ENCODE peak calls at places on chromosomes 5 and 9, in six cellular contexts. One of them, this sample, is unnamed.

GRCh38 chr9:4548796-4549725 is 58.8 kb downstream of the SLC1A1 start:
- DNase-seq in ovary: no peak
- DNase-seq in heart right ventricle: peak; percentile 12
- DNase-seq in colonic mucosa: no peak
- DNase-seq in gastrocnemius medialis: no peak
- DNase-seq in heart left ventricle: no peak
- DNase-seq in this sample: no peak

GRCh38 chr5:128009399-128009798 is 74.2 kb upstream of the SLC12A2 start:
- DNase-seq in ovary: no peak
- DNase-seq in heart right ventricle: no peak
- DNase-seq in colonic mucosa: no peak
- DNase-seq in gastrocnemius medialis: no peak
- DNase-seq in heart left ventricle: no peak
- DNase-seq in this sample: no peak

GRCh38 chr9:77647659-77648457 is at the start of gene GNA14:
- DNase-seq in ovary: peak; percentile 67
- DNase-seq in heart right ventricle: peak; percentile 16
- DNase-seq in colonic mucosa: peak; percentile 66
- DNase-seq in gastrocnemius medialis: no peak
- DNase-seq in heart left ventricle: no peak
- DNase-seq in this sample: peak; percentile 28

GRCh38 chr9:135215571-135216161 is 128.2 kb downstream of the OLFM1 start:
- DNase-seq in ovary: peak; percentile 66
- DNase-seq in heart right ventricle: peak; percentile 38
- DNase-seq in colonic mucosa: no peak
- DNase-seq in gastrocnemius medialis: no peak
- DNase-seq in heart left ventricle: peak; percentile 49
- DNase-seq in this sample: no peak

GRCh38 chr5:138790684-138791083 is 37.5 kb downstream of the CTNNA1 start:
- DNase-seq in ovary: no peak
- DNase-seq in heart right ventricle: no peak
- DNase-seq in colonic mucosa: no peak
- DNase-seq in gastrocnemius medialis: no peak
- DNase-seq in heart left ventricle: no peak
- DNase-seq in this sample: no peak

GRCh38 chr9:81979196-81979595 is 9.4 kb upstream of the SPATA31D1 start:
- DNase-seq in ovary: no peak
- DNase-seq in heart right ventricle: no peak
- DNase-seq in colonic mucosa: no peak
- DNase-seq in gastrocnemius medialis: no peak
- DNase-seq in heart left ventricle: no peak
- DNase-seq in this sample: no peak

GRCh38 chr5:107331312-107331711 is 339.4 kb downstream of the EFNA5 start:
- DNase-seq in ovary: no peak
- DNase-seq in heart right ventricle: no peak
- DNase-seq in colonic mucosa: no peak
- DNase-seq in gastrocnemius medialis: no peak
- DNase-seq in heart left ventricle: no peak
- DNase-seq in this sample: no peak

GRCh38 chr5:138502521-138502920 is 37.2 kb downstream of the EGR1 start:
- DNase-seq in ovary: no peak
- DNase-seq in heart right ventricle: no peak
- DNase-seq in colonic mucosa: no peak
- DNase-seq in gastrocnemius medialis: no peak
- DNase-seq in heart left ventricle: no peak
- DNase-seq in this sample: no peak

GRCh38 chr5:42274913-42275312 is 148.3 kb upstream of the GHR start:
- DNase-seq in ovary: no peak
- DNase-seq in heart right ventricle: no peak
- DNase-seq in colonic mucosa: no peak
- DNase-seq in gastrocnemius medialis: no peak
- DNase-seq in heart left ventricle: no peak
- DNase-seq in this sample: no peak

GRCh38 chr5:87121315-87122170 is 146.1 kb upstream of the RASA1 start:
- DNase-seq in ovary: no peak
- DNase-seq in heart right ventricle: no peak
- DNase-seq in colonic mucosa: no peak
- DNase-seq in gastrocnemius medialis: peak; percentile 7
- DNase-seq in heart left ventricle: no peak
- DNase-seq in this sample: peak; percentile 13

GRCh38 chr5:78095119-78095518 is 199.4 kb downstream of the AP3B1 start:
- DNase-seq in ovary: no peak
- DNase-seq in heart right ventricle: no peak
- DNase-seq in colonic mucosa: no peak
- DNase-seq in gastrocnemius medialis: no peak
- DNase-seq in heart left ventricle: no peak
- DNase-seq in this sample: no peak

GRCh38 chr9:81150016-81150625 is 539.2 kb downstream of the TLE1 start:
- DNase-seq in ovary: no peak
- DNase-seq in heart right ventricle: no peak
- DNase-seq in colonic mucosa: no peak
- DNase-seq in gastrocnemius medialis: no peak
- DNase-seq in heart left ventricle: no peak
- DNase-seq in this sample: no peak

GRCh38 chr9:124776613-124776951 is 351 bp upstream of the OLFML2A start:
- DNase-seq in ovary: no peak
- DNase-seq in heart right ventricle: no peak
- DNase-seq in colonic mucosa: no peak
- DNase-seq in gastrocnemius medialis: no peak
- DNase-seq in heart left ventricle: no peak
- DNase-seq in this sample: no peak

GRCh38 chr9:18149457-18150011 is 324.4 kb upstream of the ADAMTSL1 start:
- DNase-seq in ovary: no peak
- DNase-seq in heart right ventricle: no peak
- DNase-seq in colonic mucosa: no peak
- DNase-seq in gastrocnemius medialis: no peak
- DNase-seq in heart left ventricle: no peak
- DNase-seq in this sample: no peak

GRCh38 chr9:115442054-115442453 is 324.1 kb upstream of the TNC start:
- DNase-seq in ovary: no peak
- DNase-seq in heart right ventricle: no peak
- DNase-seq in colonic mucosa: no peak
- DNase-seq in gastrocnemius medialis: no peak
- DNase-seq in heart left ventricle: no peak
- DNase-seq in this sample: no peak

GRCh38 chr9:86062845-86063693 is 36.3 kb downstream of the GOLM1 start:
- DNase-seq in ovary: no peak
- DNase-seq in heart right ventricle: no peak
- DNase-seq in colonic mucosa: peak; percentile 40
- DNase-seq in gastrocnemius medialis: no peak
- DNase-seq in heart left ventricle: no peak
- DNase-seq in this sample: no peak

GRCh38 chr9:114366334-114367128 is 21.3 kb downstream of the AKNA start:
- DNase-seq in ovary: no peak
- DNase-seq in heart right ventricle: no peak
- DNase-seq in colonic mucosa: no peak
- DNase-seq in gastrocnemius medialis: no peak
- DNase-seq in heart left ventricle: no peak
- DNase-seq in this sample: no peak

GRCh38 chr5:138709216-138709615 is 44.0 kb upstream of the CTNNA1 start:
- DNase-seq in ovary: no peak
- DNase-seq in heart right ventricle: no peak
- DNase-seq in colonic mucosa: no peak
- DNase-seq in gastrocnemius medialis: no peak
- DNase-seq in heart left ventricle: no peak
- DNase-seq in this sample: no peak

GRCh38 chr5:110916373-110917049 is 155.0 kb upstream of the TSLP start:
- DNase-seq in ovary: no peak
- DNase-seq in heart right ventricle: no peak
- DNase-seq in colonic mucosa: no peak
- DNase-seq in gastrocnemius medialis: no peak
- DNase-seq in heart left ventricle: no peak
- DNase-seq in this sample: no peak

GRCh38 chr5:170339780-170340167 is 42.2 kb upstream of the LCP2 start:
- DNase-seq in ovary: no peak
- DNase-seq in heart right ventricle: no peak
- DNase-seq in colonic mucosa: no peak
- DNase-seq in gastrocnemius medialis: no peak
- DNase-seq in heart left ventricle: no peak
- DNase-seq in this sample: no peak

GRCh38 chr5:143694357-143694756 is 117.6 kb upstream of the HMHB1 start:
- DNase-seq in ovary: no peak
- DNase-seq in heart right ventricle: no peak
- DNase-seq in colonic mucosa: no peak
- DNase-seq in gastrocnemius medialis: no peak
- DNase-seq in heart left ventricle: no peak
- DNase-seq in this sample: no peak

GRCh38 chr9:69295872-69296562 is 29.0 kb upstream of the ENTREP1 start:
- DNase-seq in ovary: peak; percentile 39
- DNase-seq in heart right ventricle: peak; percentile 67
- DNase-seq in colonic mucosa: no peak
- DNase-seq in gastrocnemius medialis: peak; percentile 76
- DNase-seq in heart left ventricle: peak; percentile 43
- DNase-seq in this sample: no peak

GRCh38 chr9:69297300-69297980 is 27.6 kb upstream of the ENTREP1 start:
- DNase-seq in ovary: no peak
- DNase-seq in heart right ventricle: no peak
- DNase-seq in colonic mucosa: no peak
- DNase-seq in gastrocnemius medialis: no peak
- DNase-seq in heart left ventricle: no peak
- DNase-seq in this sample: no peak

GRCh38 chr9:69293186-69293585 is 31.8 kb upstream of the ENTREP1 start:
- DNase-seq in ovary: no peak
- DNase-seq in heart right ventricle: no peak
- DNase-seq in colonic mucosa: no peak
- DNase-seq in gastrocnemius medialis: no peak
- DNase-seq in heart left ventricle: no peak
- DNase-seq in this sample: no peak

GRCh38 chr9:69292078-69292477 is 32.9 kb upstream of the ENTREP1 start:
- DNase-seq in ovary: no peak
- DNase-seq in heart right ventricle: no peak
- DNase-seq in colonic mucosa: no peak
- DNase-seq in gastrocnemius medialis: no peak
- DNase-seq in heart left ventricle: no peak
- DNase-seq in this sample: no peak
- TF ChIP-seq CTCF in ovary: no peak
- TF ChIP-seq CTCF in heart right ventricle: no peak
- TF ChIP-seq CTCF in colonic mucosa: no peak
- TF ChIP-seq CTCF in gastrocnemius medialis: no peak
- TF ChIP-seq CTCF in heart left ventricle: no peak
- TF ChIP-seq CTCF in this sample: no peak

GRCh38 chr5:2695200-2695891 is 56.1 kb downstream of the IRX2 start:
- DNase-seq in ovary: no peak
- DNase-seq in heart right ventricle: no peak
- DNase-seq in colonic mucosa: no peak
- DNase-seq in gastrocnemius medialis: no peak
- DNase-seq in heart left ventricle: no peak
- DNase-seq in this sample: no peak
- TF ChIP-seq CTCF in ovary: no peak
- TF ChIP-seq CTCF in heart right ventricle: no peak
- TF ChIP-seq CTCF in colonic mucosa: no peak
- TF ChIP-seq CTCF in gastrocnemius medialis: no peak
- TF ChIP-seq CTCF in heart left ventricle: no peak
- TF ChIP-seq CTCF in this sample: no peak

DNA sequence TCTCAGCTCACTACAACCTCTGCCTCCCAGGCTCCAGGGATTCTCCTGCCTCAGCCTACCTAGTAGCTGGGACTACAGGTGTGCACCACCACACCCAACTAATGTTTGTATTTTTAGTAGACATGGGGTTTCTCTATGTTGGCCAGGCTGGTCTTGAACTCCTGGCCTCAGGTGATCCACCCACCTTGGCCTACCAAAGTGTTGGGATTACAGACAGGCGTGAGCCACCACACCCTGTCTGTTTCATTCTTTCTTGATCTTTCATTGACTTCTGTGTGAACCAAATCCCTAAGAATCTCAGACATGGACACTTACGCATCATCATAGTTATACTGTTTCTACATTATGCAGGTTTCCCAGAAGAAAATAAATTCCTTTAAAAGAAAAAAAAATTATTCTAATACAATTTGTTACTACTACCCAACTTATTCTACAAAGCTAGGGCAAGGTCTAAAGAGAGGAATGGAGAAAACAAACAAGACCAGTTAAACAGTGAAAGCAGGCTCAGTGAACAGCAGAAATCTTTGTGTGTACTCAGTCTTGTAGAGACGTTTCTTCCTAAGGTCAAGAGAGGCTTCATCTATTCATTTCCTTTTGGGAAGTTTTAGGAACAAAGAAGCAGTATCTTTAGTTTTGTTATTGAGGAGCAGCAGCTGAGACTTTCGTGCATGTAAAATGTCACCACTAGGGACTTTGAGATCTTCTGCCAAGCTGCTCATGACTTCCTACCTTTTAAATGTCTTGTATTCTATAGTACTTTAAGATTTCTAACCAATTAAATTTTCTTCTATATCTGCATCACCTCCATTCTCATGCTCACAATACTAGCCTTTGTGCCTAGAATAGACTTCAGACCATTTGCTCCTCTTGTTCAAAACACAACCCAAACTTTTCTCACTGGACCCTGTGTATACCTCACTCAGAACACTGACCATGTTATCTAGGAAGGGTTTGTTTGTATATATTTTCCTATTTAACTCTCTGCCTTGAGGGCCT is 5.6 kb upstream of the HMGCR start:
- DNase-seq in ovary: no peak
- DNase-seq in heart right ventricle: no peak
- DNase-seq in colonic mucosa: no peak
- DNase-seq in gastrocnemius medialis: no peak
- DNase-seq in heart left ventricle: no peak
- DNase-seq in this sample: no peak
- TF ChIP-seq CTCF in ovary: no peak
- TF ChIP-seq CTCF in heart right ventricle: no peak
- TF ChIP-seq CTCF in colonic mucosa: no peak
- TF ChIP-seq CTCF in gastrocnemius medialis: no peak
- TF ChIP-seq CTCF in heart left ventricle: no peak
- TF ChIP-seq CTCF in this sample: no peak

GRCh38 chr9:99835581-99835980 is 13.9 kb downstream of the NR4A3 start:
- DNase-seq in ovary: no peak
- DNase-seq in heart right ventricle: no peak
- DNase-seq in colonic mucosa: no peak
- DNase-seq in gastrocnemius medialis: no peak
- DNase-seq in heart left ventricle: no peak
- DNase-seq in this sample: no peak
- TF ChIP-seq CTCF in ovary: no peak
- TF ChIP-seq CTCF in heart right ventricle: no peak
- TF ChIP-seq CTCF in colonic mucosa: no peak
- TF ChIP-seq CTCF in gastrocnemius medialis: no peak
- TF ChIP-seq CTCF in heart left ventricle: no peak
- TF ChIP-seq CTCF in this sample: no peak

GRCh38 chr5:179143446-179143845 is 83.3 kb downstream of the ZNF354C start:
- DNase-seq in ovary: no peak
- DNase-seq in heart right ventricle: no peak
- DNase-seq in colonic mucosa: no peak
- DNase-seq in gastrocnemius medialis: no peak
- DNase-seq in heart left ventricle: peak; percentile 6
- DNase-seq in this sample: no peak
- TF ChIP-seq CTCF in ovary: no peak
- TF ChIP-seq CTCF in heart right ventricle: peak; percentile 30
- TF ChIP-seq CTCF in colonic mucosa: no peak
- TF ChIP-seq CTCF in gastrocnemius medialis: no peak
- TF ChIP-seq CTCF in heart left ventricle: no peak
- TF ChIP-seq CTCF in this sample: no peak